ENCODE peak calls at places on chromosomes 1 and 21, in eight cellular contexts. X is mammary epithelial cell, I is cardiac muscle cell, A is stomach, E is fibroblast of lung, M is kidney epithelial cell, B is lower lobe of right lung, S is neuronal stem cell. F is an unnamed sample.

GRCh38 chr21:34534522-34534921 is 22.5 kb upstream of the KCNE1 start:
- DNase-seq in X (no peak), I (peak; percentile 53), A (no peak), E (peak; percentile 70), M (no peak), B (no peak), S (no peak), F (no peak)

GRCh38 chr1:100322436-100323211 is 29.7 kb upstream of the CDC14A start:
- DNase-seq in X (peak; percentile 30), I (peak; percentile 72), A (no peak), E (no peak), M (no peak), B (no peak), S (no peak), F (peak; percentile 74)

GRCh38 chr1:165080253-165080896 is 276.1 kb downstream of the LMX1A start:
- DNase-seq in X (peak; percentile 16), I (no peak), A (no peak), E (no peak), M (no peak), B (no peak), S (no peak), F (no peak)

GRCh38 chr1:85596947-85597346 is 16.4 kb downstream of the CCN1 start:
- DNase-seq in X (no peak), I (no peak), A (no peak), E (no peak), M (no peak), B (no peak), S (no peak), F (no peak)

GRCh38 chr1:6012529-6013318 is 20.5 kb upstream of the NPHP4 start:
- DNase-seq in X (no peak), I (no peak), A (no peak), E (no peak), M (no peak), B (peak; percentile 31), S (no peak), F (no peak)

GRCh38 chr21:39125752-39126485 is 57.3 kb downstream of the PSMG1 start:
- DNase-seq in X (peak; percentile 62), I (peak; percentile 83), A (peak; percentile 55), E (peak; percentile 67), M (no peak), B (no peak), S (peak; percentile 37), F (peak; percentile 87)

GRCh38 chr1:172906778-172907592 is 143.8 kb downstream of the TNFSF18 start:
- DNase-seq in X (peak; percentile 90), I (peak; percentile 75), A (no peak), E (peak; percentile 96), M (peak; percentile 97), B (no peak), S (no peak), F (peak; percentile 66)

GRCh38 chr21:46294647-46295176 is 8.6 kb downstream of the YBEY start:
- DNase-seq in X (no peak), I (peak; percentile 73), A (no peak), E (peak; percentile 86), M (peak; percentile 48), B (peak; percentile 63), S (no peak), F (peak; percentile 54)

GRCh38 chr1:230263573-230264195 is 162.4 kb downstream of the PGBD5 start:
- DNase-seq in X (no peak), I (no peak), A (no peak), E (no peak), M (no peak), B (no peak), S (no peak), F (no peak)

GRCh38 chr1:25118554-25118953 is 113.7 kb downstream of the SYF2 start:
- DNase-seq in X (no peak), I (no peak), A (no peak), E (no peak), M (no peak), B (no peak), S (no peak), F (no peak)

GRCh38 chr1:167554028-167554779 is 642 bp upstream of the CREG1 start:
- DNase-seq in X (no peak), I (peak; percentile 18), A (no peak), E (no peak), M (no peak), B (no peak), S (no peak), F (no peak)

GRCh38 chr21:16605588-16605987 is 875.8 kb downstream of the USP25 start:
- DNase-seq in X (no peak), I (peak; percentile 52), A (no peak), E (peak; percentile 45), M (no peak), B (no peak), S (no peak), F (peak; percentile 13)

GRCh38 chr1:206651958-206652890 is 16.9 kb downstream of the DYRK3 start:
- DNase-seq in X (no peak), I (no peak), A (no peak), E (no peak), M (no peak), B (no peak), S (no peak), F (peak; percentile 29)

GRCh38 chr1:56868761-56869160 is 14.2 kb downstream of the C8A start:
- DNase-seq in X (no peak), I (no peak), A (no peak), E (peak; percentile 2), M (no peak), B (no peak), S (no peak), F (peak; percentile 61)
- H3K4me3 ChIP-seq in X (no peak overlapping the region), I (no peak overlapping the region), A (no peak overlapping the region), E (no peak overlapping the region), M (no peak overlapping the region), B (no peak overlapping the region), S (no peak overlapping the region), F (no peak overlapping the region)

DNA sequence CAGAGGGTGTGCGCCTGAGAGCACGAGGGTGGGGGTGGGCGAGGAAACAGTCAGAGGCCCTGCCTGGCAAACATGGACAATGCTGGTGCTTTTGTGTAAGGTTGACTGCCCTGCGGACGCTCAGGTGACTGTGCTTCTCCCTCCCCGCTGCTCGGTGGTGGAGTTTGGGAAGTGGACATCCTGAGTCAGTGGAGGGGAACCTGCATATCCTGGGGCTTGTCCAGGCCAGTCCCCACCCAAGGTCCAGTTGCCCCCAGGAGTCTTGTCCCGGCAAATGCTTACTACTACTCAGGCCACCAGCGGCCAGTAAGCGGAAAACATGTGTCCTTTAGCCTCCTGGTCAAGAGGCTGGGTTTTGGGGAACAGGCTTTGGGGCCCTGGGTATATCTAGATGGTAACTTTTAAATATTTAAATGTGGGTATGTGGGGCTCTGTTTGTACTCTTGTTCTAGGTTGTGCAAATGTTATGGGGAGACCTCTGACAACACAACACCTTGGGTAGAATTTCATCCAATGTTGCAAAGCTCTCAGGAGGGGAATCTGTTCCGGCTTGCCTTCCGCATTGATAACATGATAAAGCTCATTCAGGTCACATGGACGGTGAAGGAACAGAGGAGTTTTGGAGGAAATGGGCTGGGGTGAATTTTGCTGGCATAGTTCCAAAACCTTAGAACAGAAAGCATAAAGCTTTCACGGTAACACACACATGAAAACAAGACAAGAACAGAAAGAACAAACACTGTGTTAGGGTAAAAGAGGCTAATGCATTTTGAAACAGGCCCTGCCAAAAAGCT is 364.9 kb downstream of the PRDM2 start:
- DNase-seq in X (no peak), I (no peak), A (no peak), E (no peak), M (no peak), B (no peak), S (no peak), F (no peak)
- H3K4me3 ChIP-seq in X (no peak overlapping the region), I (no peak overlapping the region), A (no peak overlapping the region), E (no peak overlapping the region), M (no peak overlapping the region), B (no peak overlapping the region), S (no peak overlapping the region), F (no peak overlapping the region)

GRCh38 chr1:234772345-234773147 is 162.6 kb upstream of the IRF2BP2 start:
- DNase-seq in X (peak; percentile 98), I (peak; percentile 98), A (peak; percentile 65), E (peak; percentile 100), M (peak; percentile 99), B (peak; percentile 80), S (no peak), F (peak; percentile 98)
- H3K4me3 ChIP-seq in X (no peak overlapping the region), I (no peak overlapping the region), A (no peak overlapping the region), E (no peak overlapping the region), M (no peak overlapping the region), B (peak overlapping the region; percentile 15), S (no peak overlapping the region), F (no peak overlapping the region)

DNA sequence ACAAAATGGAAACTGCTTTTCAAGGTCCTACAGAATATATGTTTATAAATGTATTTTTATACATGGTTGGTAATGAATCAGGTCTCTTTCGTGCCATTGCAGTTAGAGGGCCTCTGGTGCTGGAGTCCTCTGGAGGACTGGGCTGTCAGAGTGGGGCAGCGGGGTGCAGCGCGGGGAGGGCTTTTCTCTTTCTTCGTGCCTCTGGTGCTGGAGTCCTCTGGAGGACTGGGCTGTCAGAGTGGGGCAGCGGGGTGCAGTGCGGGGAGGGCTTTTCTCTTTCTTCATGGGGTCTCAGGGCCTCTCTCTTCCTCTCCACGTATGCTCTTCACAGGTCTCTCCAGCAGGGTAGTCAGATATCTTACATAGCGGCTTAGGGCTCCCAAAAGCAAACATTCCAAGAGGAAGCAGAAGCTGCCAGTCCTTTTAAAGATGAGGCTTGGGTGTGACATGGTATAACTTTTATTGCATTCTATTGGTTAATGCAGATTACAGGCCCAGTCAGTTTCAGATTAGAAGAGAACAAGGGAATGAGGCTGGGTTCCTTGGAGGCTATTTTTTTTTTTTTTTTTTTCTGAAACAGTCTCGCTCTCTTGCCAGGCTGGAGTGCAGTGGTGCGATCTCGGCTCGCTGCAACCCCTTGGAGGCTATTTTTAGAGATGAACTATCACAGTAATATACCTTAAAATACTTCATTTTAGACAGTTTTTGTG is 13.1 kb downstream of the SDCCAG8 start:
- DNase-seq in X (no peak), I (peak; percentile 75), A (no peak), E (peak; percentile 82), M (no peak), B (no peak), S (no peak), F (no peak)
- H3K4me3 ChIP-seq in X (no peak overlapping the region), I (no peak overlapping the region), A (no peak overlapping the region), E (no peak overlapping the region), M (no peak overlapping the region), B (peak overlapping the region; percentile 18), S (no peak overlapping the region), F (peak overlapping the region; percentile 63)

DNA sequence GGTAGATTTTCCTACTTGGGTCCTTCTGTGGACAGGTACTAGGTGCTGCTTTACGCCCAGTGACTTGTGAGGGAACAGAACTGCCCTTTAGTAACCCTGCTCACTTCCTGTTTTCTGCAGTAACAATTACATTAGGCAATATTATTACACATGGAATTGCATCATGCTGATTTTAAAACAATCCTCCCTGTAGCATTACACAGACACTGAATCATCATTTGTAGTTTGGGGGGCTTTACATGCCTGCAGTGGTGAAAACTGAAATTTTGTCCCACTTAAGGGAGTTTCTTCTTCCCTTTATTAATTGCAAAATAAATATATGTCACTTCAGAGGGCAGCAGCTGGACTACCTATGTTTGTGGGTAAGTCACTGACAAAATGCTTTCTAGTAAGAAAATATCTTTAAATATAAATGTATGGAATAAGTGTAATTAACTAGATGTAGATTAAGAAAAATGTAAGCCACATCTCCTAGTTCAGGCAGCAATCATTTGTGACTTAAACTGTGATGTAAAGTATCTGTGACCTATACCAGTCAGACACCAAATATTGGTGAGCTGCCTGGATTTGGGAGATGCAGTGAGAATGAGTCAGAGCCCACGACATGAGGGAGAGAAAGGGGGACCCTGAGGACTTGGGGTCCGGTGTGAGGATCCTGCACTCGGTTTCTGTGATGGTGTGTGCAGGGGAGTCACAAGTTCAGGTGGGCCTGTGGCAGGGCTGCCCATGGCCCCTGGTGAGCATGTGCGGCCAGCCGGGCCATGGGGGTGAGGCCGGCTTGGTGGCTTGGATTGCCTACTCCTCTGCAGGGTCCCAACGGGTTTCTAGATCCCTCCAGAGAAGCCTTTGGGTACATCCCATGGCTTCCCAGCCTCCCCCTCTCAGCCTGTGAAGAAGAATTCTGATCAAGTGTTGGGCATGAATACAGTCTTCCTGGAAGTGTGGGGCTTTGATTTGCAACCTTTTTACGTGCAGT is 19.2 kb upstream of the ABCG1 start:
- DNase-seq in X (peak; percentile 73), I (peak; percentile 85), A (no peak), E (peak; percentile 44), M (peak; percentile 44), B (no peak), S (no peak), F (peak; percentile 76)
- H3K4me3 ChIP-seq in X (no peak overlapping the region), I (no peak overlapping the region), A (no peak overlapping the region), E (no peak overlapping the region), M (no peak overlapping the region), B (no peak overlapping the region), S (no peak overlapping the region), F (no peak overlapping the region)